ENCODE peak calls at places on chromosomes 16 and 17, in five cellular contexts. Z, F, R, P and B are unnamed samples.
A peak's percentile ranks its signal among the peaks of the same experiment; 100 is the strongest.

GRCh38 chr17:34769049-34769448 is 189.7 kb downstream of the TMEM132E start:
- DNase-seq in Z (no peak), F (no peak), R (no peak), P (no peak), B (no peak)

GRCh38 chr16:26019885-26020284 is 328.1 kb downstream of the HS3ST4 start:
- DNase-seq in Z (no peak), F (no peak), R (no peak), P (no peak), B (no peak)

GRCh38 chr17:58960068-58960467 is 146.6 kb downstream of the TRIM37 start:
- DNase-seq in Z (peak; percentile 50), F (peak; percentile 36), R (peak; percentile 50), P (no peak), B (no peak)

GRCh38 chr17:41492771-41493170 is 3.1 kb upstream of the KRT36 start:
- DNase-seq in Z (no peak), F (peak; percentile 45), R (peak; percentile 91), P (no peak), B (no peak)

GRCh38 chr17:9684955-9685621 is 39.8 kb downstream of the USP43 start:
- DNase-seq in Z (no peak), F (no peak), R (no peak), P (no peak), B (no peak)

GRCh38 chr17:28370035-28370743 is at the start of gene VTN:
- DNase-seq in Z (peak; percentile 82), F (peak; percentile 81), R (peak; percentile 16), P (no peak), B (no peak)

GRCh38 chr17:17508019-17508535 is 11.9 kb upstream of the RASD1 start:
- DNase-seq in Z (no peak), F (no peak), R (no peak), P (no peak), B (no peak)

GRCh38 chr16:29744541-29745101 is 1.2 kb downstream of the C16orf54 start:
- DNase-seq in Z (peak; percentile 33), F (no peak), R (no peak), P (no peak), B (no peak)

GRCh38 chr17:57410169-57410568 is 153.8 kb downstream of the MSI2 start:
- DNase-seq in Z (no peak), F (no peak), R (no peak), P (no peak), B (no peak)

GRCh38 chr17:48728232-48729231 is at the start of gene HOXB13:
- DNase-seq in Z (peak; percentile 77), F (peak; percentile 39), R (peak; percentile 36), P (no peak), B (peak; percentile 85)
- TF ChIP-seq EZH2 in Z (peak; percentile 79), F (no peak), R (peak; percentile 81), P (peak; percentile 86), B (no peak)

GRCh38 chr16:12502671-12503070 is 301.0 kb downstream of the CPPED1 start:
- DNase-seq in Z (no peak), F (no peak), R (no peak), P (no peak), B (no peak)
- TF ChIP-seq POLR2AphosphoS5 in Z (no peak), F (no peak), R (no peak), P (no peak), B (no peak)

GRCh38 chr16:27154573-27155521 is 48.5 kb upstream of the KDM8 start:
- DNase-seq in Z (peak; percentile 88), F (peak; percentile 68), R (peak; percentile 38), P (peak; percentile 41), B (no peak)
- H3K4me3 ChIP-seq in Z (peak overlapping the region; percentile 43), F (no peak overlapping the region), R (no peak overlapping the region), P (no peak overlapping the region), B (no peak overlapping the region)

GRCh38 chr16:13863075-13863765 is 56.7 kb upstream of the ERCC4 start:
- DNase-seq in Z (no peak), F (no peak), R (no peak), P (no peak), B (no peak)
- TF ChIP-seq EZH2 in Z (no peak), F (no peak), R (no peak), P (no peak), B (no peak)

DNA sequence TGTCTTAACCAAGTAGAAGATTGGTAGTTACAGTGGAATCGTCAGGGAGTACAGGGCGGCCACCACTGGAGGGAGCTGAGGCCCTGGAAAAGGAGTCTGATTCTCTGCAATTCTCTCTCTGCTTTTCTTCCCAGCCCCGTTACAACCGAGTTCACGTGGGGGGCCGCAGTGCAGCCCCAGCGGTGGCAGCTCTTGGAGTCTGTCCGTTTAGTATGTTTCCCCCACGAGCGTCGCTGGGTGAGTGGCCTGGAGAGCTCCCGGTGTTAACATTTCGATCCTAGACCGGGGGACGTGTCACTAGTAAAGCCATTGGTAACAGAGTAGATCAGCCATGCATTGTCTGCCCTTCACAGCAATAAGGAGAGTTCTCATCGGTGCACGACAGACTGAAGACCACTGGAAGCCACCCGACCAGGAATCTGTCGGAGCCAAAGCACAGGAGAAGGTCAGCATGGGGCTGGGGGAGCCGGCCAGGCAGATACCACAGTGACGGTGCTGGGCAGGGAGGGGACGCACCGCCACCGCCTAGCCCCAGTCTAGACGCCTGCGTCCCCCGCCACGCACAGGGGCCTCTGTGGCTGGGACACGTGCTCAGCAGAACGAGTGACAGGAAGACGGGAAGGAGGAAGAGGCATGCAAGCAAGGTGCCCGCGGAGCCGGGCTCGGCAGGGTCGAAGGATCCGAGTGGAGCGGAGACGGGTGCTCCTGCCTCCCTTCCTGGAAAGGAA is 15.7 kb downstream of the SLC16A3 start:
- DNase-seq in Z (no peak), F (no peak), R (peak; percentile 38), P (no peak), B (no peak)
- TF ChIP-seq POLR2AphosphoS5 in Z (no peak), F (no peak), R (no peak), P (peak; percentile 4), B (no peak)